ENCODE peak calls at places on chromosomes 4 and X, in eight cellular contexts. Y is A549, J is testis, P is transverse colon, C is prostate gland, B is upper lobe of left lung, K is uterus, N is stomach. L is an unnamed sample.
A peak's percentile ranks its signal among the peaks of the same experiment; 100 is the strongest.

GRCh38 chr4:98260047-98260578 is 1.1 kb upstream of the RAP1GDS1 start:
- DNase-seq in Y (peak; percentile 36), J (peak; percentile 68), P (peak; percentile 59), C (peak; percentile 52), B (peak; percentile 89), K (peak; percentile 38), N (peak; percentile 56), L (peak; percentile 15)

GRCh38 chrX:13652256-13653021 is 502 bp upstream of the TCEANC start:
- DNase-seq in Y (peak; percentile 14), J (no peak), P (no peak), C (no peak), B (no peak), K (peak; percentile 39), N (no peak), L (no peak)

GRCh38 chr4:169314906-169315305 is 44.1 kb upstream of the SH3RF1 start:
- DNase-seq in Y (peak; percentile 31), J (peak; percentile 50), P (peak; percentile 93), C (peak; percentile 56), B (no peak), K (peak; percentile 21), N (peak; percentile 92), L (no peak)

GRCh38 chrX:29587107-29587506 is 628.3 kb upstream of the MAGEB2 start:
- DNase-seq in Y (no peak), J (no peak), P (no peak), C (no peak), B (no peak), K (no peak), N (no peak), L (no peak)

GRCh38 chr4:10267066-10267465 is 150.5 kb upstream of the WDR1 start:
- DNase-seq in Y (no peak), J (no peak), P (no peak), C (no peak), B (no peak), K (no peak), N (no peak), L (no peak)

GRCh38 chrX:28901637-28902036 is 314.4 kb downstream of the IL1RAPL1 start:
- DNase-seq in Y (no peak), J (no peak), P (no peak), C (no peak), B (no peak), K (no peak), N (no peak), L (no peak)

GRCh38 chr4:53671757-53672156 is 80.5 kb upstream of the LNX1 start:
- DNase-seq in Y (no peak), J (no peak), P (no peak), C (peak; percentile 41), B (no peak), K (no peak), N (peak; percentile 70), L (no peak)

GRCh38 chr4:123922847-123923246 is 526.3 kb downstream of the SPRY1 start:
- DNase-seq in Y (no peak), J (no peak), P (no peak), C (no peak), B (no peak), K (no peak), N (no peak), L (no peak)

GRCh38 chr4:1381944-1382541 is 24.2 kb downstream of the NKX1-1 start:
- DNase-seq in Y (no peak), J (no peak), P (no peak), C (no peak), B (peak; percentile 77), K (no peak), N (no peak), L (no peak)

GRCh38 chr4:79225360-79225759 is 100.5 kb downstream of the NAA11 start:
- DNase-seq in Y (no peak), J (no peak), P (no peak), C (no peak), B (no peak), K (no peak), N (no peak), L (no peak)

GRCh38 chr4:13887010-13887409 is 259.5 kb upstream of the BOD1L1 start:
- DNase-seq in Y (no peak), J (no peak), P (no peak), C (no peak), B (no peak), K (no peak), N (no peak), L (no peak)

GRCh38 chr4:156188596-156188995 is 234.9 kb upstream of the CTSO start:
- DNase-seq in Y (no peak), J (no peak), P (no peak), C (no peak), B (no peak), K (no peak), N (no peak), L (no peak)

GRCh38 chr4:98932539-98932938 is 3.6 kb upstream of the EIF4E start:
- DNase-seq in Y (no peak), J (no peak), P (no peak), C (no peak), B (no peak), K (no peak), N (no peak), L (no peak)

GRCh38 chrX:41339148-41339547 is 5.2 kb downstream of the DDX3X start:
- DNase-seq in Y (no peak), J (no peak), P (no peak), C (no peak), B (no peak), K (no peak), N (no peak), L (no peak)

GRCh38 chr4:125433453-125433852 is 118.7 kb downstream of the FAT4 start:
- DNase-seq in Y (no peak), J (no peak), P (no peak), C (no peak), B (no peak), K (no peak), N (no peak), L (no peak)

GRCh38 chrX:118637997-118638396 is 89.4 kb upstream of the IL13RA1 start:
- DNase-seq in Y (no peak), J (no peak), P (no peak), C (no peak), B (no peak), K (no peak), N (no peak), L (no peak)

GRCh38 chrX:119685225-119686066 is 7.5 kb downstream of the SEPTIN6 start:
- DNase-seq in Y (no peak), J (no peak), P (no peak), C (no peak), B (no peak), K (peak; percentile 57), N (no peak), L (no peak)
- TF ChIP-seq POLR2A in Y (no peak), J (no peak), P (no peak), C (no peak), B (peak; percentile 46), K (no peak), N (no peak), L (peak; percentile 40)

DNA sequence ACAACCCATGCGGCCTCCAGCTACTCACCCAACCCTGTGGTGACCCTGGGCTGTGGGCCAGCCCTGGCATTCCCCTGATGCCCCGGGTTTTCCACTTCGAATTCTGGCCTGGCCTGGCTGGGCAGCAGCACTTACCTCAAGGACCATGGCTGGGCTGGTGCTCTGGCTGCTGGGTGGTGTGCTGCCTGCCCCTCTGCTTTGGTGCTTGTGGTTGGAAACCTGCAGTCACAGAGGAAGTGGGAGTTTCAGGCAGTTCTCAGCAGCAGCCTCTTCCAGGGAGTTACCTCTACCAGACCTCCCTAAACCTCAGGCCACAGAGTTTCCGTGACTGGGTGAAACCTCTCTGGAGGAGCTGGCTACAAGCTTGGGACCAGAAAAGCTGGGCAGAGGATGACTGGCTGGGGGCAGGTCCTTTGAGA is at the start of gene CXCR3:
- DNase-seq in Y (no peak), J (no peak), P (peak; percentile 52), C (no peak), B (peak; percentile 67), K (no peak), N (no peak), L (peak; percentile 46)
- TF ChIP-seq POLR2A in Y (no peak), J (no peak), P (no peak), C (no peak), B (no peak), K (no peak), N (no peak), L (peak; percentile 33)

DNA sequence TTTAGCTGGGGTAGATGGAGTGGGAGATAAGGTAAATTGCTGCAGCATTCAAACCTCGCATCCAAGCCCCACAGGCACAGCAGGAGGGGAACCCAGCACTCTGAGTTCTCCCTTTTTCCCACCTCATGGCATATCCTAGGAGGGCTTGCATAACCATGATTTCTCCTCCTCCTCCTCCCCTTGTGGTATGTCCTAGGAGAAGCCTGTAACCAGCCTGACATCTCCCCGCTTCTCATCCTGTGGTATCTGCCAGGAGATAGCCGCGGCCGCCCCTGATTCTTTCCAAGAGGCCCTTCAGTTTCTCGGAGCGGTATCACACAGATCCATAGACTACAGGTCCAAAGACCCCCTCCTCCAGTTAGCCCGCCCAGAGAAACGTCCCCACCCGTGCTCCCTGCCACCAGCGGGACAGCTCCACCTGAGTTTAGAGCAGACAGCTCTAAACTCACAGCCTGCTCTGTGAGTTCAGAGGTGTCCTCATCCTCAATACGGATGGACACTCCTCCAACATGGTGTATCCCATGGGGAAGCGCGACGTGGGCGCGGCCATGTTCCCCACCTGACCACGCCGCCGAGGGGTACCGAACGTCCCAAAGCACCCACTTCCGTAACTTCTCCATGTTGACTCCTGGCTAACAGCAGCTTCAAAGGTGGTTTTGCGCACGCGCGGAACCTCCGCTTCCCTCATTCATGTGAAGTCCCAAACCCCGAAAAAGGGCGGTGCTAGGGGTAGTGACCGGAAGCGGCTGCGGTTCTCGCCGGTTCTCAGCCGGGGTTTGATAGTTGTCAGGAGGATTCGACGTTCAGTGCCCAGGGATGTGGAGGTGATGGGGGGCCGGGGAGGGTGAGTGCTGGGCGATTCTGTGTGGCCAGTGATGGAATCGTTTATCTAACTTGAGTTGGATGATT is at the start of gene ZNF81:
- DNase-seq in Y (peak; percentile 84), J (peak; percentile 96), P (peak; percentile 96), C (peak; percentile 90), B (peak; percentile 92), K (peak; percentile 97), N (peak; percentile 94), L (peak; percentile 41)
- TF ChIP-seq POLR2A in Y (peak; percentile 51), J (no peak), P (peak; percentile 54), C (peak; percentile 36), B (peak; percentile 54), K (peak; percentile 43), N (no peak), L (peak; percentile 79)

GRCh38 chrX:53969540-53969939 is 74.7 kb downstream of the PHF8 start:
- DNase-seq in Y (no peak), J (no peak), P (no peak), C (no peak), B (no peak), K (no peak), N (no peak), L (no peak)

GRCh38 chrX:53974529-53974928 is 69.7 kb downstream of the PHF8 start:
- DNase-seq in Y (no peak), J (no peak), P (no peak), C (no peak), B (no peak), K (no peak), N (no peak), L (no peak)
- TF ChIP-seq POLR2A in Y (no peak), J (no peak), P (no peak), C (no peak), B (no peak), K (no peak), N (no peak), L (no peak)